ENCODE peak calls at places on chromosome 6, in nine cellular contexts. C is NCI-H1417; B is mucosa of gallbladder; Z is iPS DF 19.7; I is BE2C; H is nephron progenitor cell; D is GOT3; S is stimulated activated CD8-positive, alpha-beta memory T cell treated with anti-CD3 and anti-CD28 coated beads, Interleukin-2, amount 100 ng/mL, for 1 hour; L is left lobe of liver. P is an unnamed sample.

GRCh38 chr6:37507082-37507481 is 7.4 kb upstream of the CCDC167 start:
- DNase-seq in D (no peak), C (no peak), H (no peak), B (no peak), S (no peak), L (no peak), Z (no peak), I (no peak), P (no peak)

GRCh38 chr6:151409679-151410078 is 18.3 kb upstream of the ZBTB2 start:
- DNase-seq in C (no peak), L (no peak), S (no peak), B (no peak), H (no peak), I (no peak), Z (no peak), D (no peak), P (no peak)

GRCh38 chr6:138491020-138491419 is 8.3 kb downstream of the NHSL1 start:
- DNase-seq in Z (no peak), B (no peak), C (no peak), D (no peak), H (no peak), L (no peak), S (no peak), I (no peak), P (no peak)

GRCh38 chr6:163311830-163312229 is 102.7 kb upstream of the QKI start:
- DNase-seq in H (no peak), I (no peak), Z (no peak), C (no peak), B (no peak), L (no peak), S (no peak), D (no peak), P (no peak)

GRCh38 chr6:70445001-70445400 is 31.7 kb downstream of the FAM135A start:
- DNase-seq in H (no peak), D (no peak), S (no peak), I (no peak), B (no peak), C (no peak), Z (no peak), L (no peak), P (no peak)

GRCh38 chr6:14083262-14083661 is 34.3 kb upstream of the CD83 start:
- DNase-seq in I (no peak), S (no peak), B (no peak), C (no peak), L (no peak), D (no peak), H (no peak), Z (no peak), P (no peak)

GRCh38 chr6:108309844-108310243 is 15.0 kb downstream of the AFG1L start:
- DNase-seq in C (no peak), B (no peak), H (no peak), I (no peak), D (no peak), S (no peak), L (no peak), Z (no peak), P (no peak)

GRCh38 chr6:70599187-70599586 is 32.5 kb downstream of the SDHAF4 start:
- DNase-seq in H (no peak), I (no peak), B (no peak), D (no peak), S (no peak), Z (no peak), L (no peak), C (no peak), P (no peak)

P was measured in lung.